ENCODE peak calls at places on chromosomes 7 and 10, in eight cellular contexts. U is upper lobe of left lung, N is body of pancreas, R is stomach, B is testis, K is ovary, I is adrenal gland, C is breast epithelium. X is an unnamed sample. For H3K36me3, the result is how much of the 10 kb centered on the place peaks cover.

GRCh38 chr7:55964802-55965470 is 551 bp downstream of the NIPSNAP2 start:
- DNase-seq in R (peak), U (peak), I (peak), K (peak), B (peak), N (peak), C (peak), X (peak)

GRCh38 chr7:148238926-148239325 is 351.6 kb upstream of the C7orf33 start:
- DNase-seq in I (peak), B (no peak), N (no peak), C (no peak), K (no peak), R (no peak), U (no peak), X (no peak)

GRCh38 chr10:83545901-83546391 is 593.4 kb upstream of the GHITM start:
- DNase-seq in R (no peak), N (peak), U (no peak), C (no peak), I (no peak), B (no peak), K (peak), X (no peak)

GRCh38 chr7:46569117-46569433 is 648.0 kb upstream of the IGFBP3 start:
- DNase-seq in N (no peak), R (no peak), U (no peak), B (no peak), I (no peak), C (no peak), K (no peak), X (no peak)

GRCh38 chr7:147279951-147280350 is 1163.3 kb downstream of the CNTNAP2 start:
- DNase-seq in N (no peak), K (no peak), R (no peak), U (no peak), B (no peak), C (no peak), I (no peak), X (no peak)

GRCh38 chr7:94567396-94567795 is 57.8 kb downstream of the CASD1 start:
- DNase-seq in B (no peak), K (no peak), U (no peak), I (no peak), C (no peak), R (no peak), N (no peak), X (no peak)

GRCh38 chr10:11678074-11678793 is 63.9 kb upstream of the ECHDC3 start:
- DNase-seq in N (no peak), I (no peak), U (no peak), B (no peak), K (no peak), R (peak), C (no peak), X (no peak)

GRCh38 chr7:94243312-94243711 is 151.4 kb upstream of the COL1A2 start:
- DNase-seq in B (no peak), R (no peak), N (no peak), U (no peak), I (no peak), C (no peak), K (no peak), X (no peak)

GRCh38 chr10:74752371-74752990 is 73.9 kb upstream of the KAT6B start:
- DNase-seq in K (no peak), I (no peak), N (no peak), C (no peak), B (no peak), U (no peak), R (no peak), X (no peak)

GRCh38 chr7:123958186-123958703 is 33.2 kb downstream of the SPAM1 start:
- DNase-seq in B (no peak), U (no peak), K (no peak), I (no peak), C (no peak), R (no peak), N (no peak), X (no peak)

GRCh38 chr7:43767311-43767710 is 8.8 kb downstream of the BLVRA start:
- DNase-seq in N (no peak), B (no peak), K (no peak), C (no peak), I (no peak), R (no peak), U (no peak), X (no peak)

GRCh38 chr10:72319416-72320254 is 35.1 kb downstream of the DNAJB12 start:
- DNase-seq in R (peak), B (peak), I (peak), K (peak), C (peak), U (peak), N (peak), X (peak)

GRCh38 chr10:5905854-5906507 is 15.9 kb downstream of the FBH1 start:
- DNase-seq in C (no peak), R (peak), K (no peak), U (no peak), N (no peak), I (no peak), B (no peak), X (peak)

GRCh38 chr10:93208717-93209464 is 135.2 kb downstream of the CYP26A1 start:
- DNase-seq in K (no peak), R (no peak), N (no peak), C (peak), I (no peak), U (no peak), B (no peak), X (no peak)

GRCh38 chr10:123241391-123242141 is 87.4 kb downstream of the BUB3 start:
- DNase-seq in N (no peak), I (no peak), C (no peak), U (no peak), K (no peak), B (no peak), R (no peak), X (no peak)

GRCh38 chr7:157077986-157078644 is 60.6 kb upstream of the UBE3C start:
- DNase-seq in K (no peak), I (no peak), N (no peak), U (peak), C (no peak), R (no peak), B (peak), X (no peak)

GRCh38 chr10:79003183-79004100 is 65.3 kb upstream of the ZMIZ1 start:
- DNase-seq in R (peak), I (peak), K (no peak), B (peak), C (no peak), U (peak), N (peak), X (peak)

GRCh38 chr10:44463511-44464121 is 78.7 kb upstream of the CXCL12 start:
- DNase-seq in N (no peak), U (no peak), R (no peak), I (no peak), K (no peak), B (no peak), C (no peak), X (no peak)

GRCh38 chr10:87842776-87843497 is 20.4 kb downstream of the KLLN start:
- DNase-seq in B (no peak), K (no peak), U (no peak), N (no peak), R (no peak), I (no peak), C (no peak), X (no peak)

GRCh38 chr7:149126662-149127321 is 668 bp upstream of the ZNF425 start:
- DNase-seq in B (peak), U (peak), R (peak), K (peak), N (peak), C (no peak), I (peak), X (peak)

GRCh38 chr7:30831936-30832335 is 60.7 kb downstream of the MINDY4 start:
- DNase-seq in U (no peak), N (no peak), C (no peak), K (no peak), B (no peak), R (no peak), I (no peak), X (no peak)

GRCh38 chr10:4199196-4199595 is 414.2 kb upstream of the KLF6 start:
- DNase-seq in C (no peak), K (no peak), U (no peak), I (no peak), N (no peak), B (no peak), R (no peak), X (no peak)

GRCh38 chr7:79425665-79426064 is 27.8 kb downstream of the MAGI2 start:
- DNase-seq in I (no peak), K (no peak), C (no peak), R (no peak), U (no peak), B (no peak), N (no peak), X (no peak)

GRCh38 chr10:97715259-97715874 is 1.8 kb downstream of the MARVELD1 start:
- DNase-seq in N (no peak), B (no peak), K (no peak), R (no peak), C (no peak), I (no peak), U (no peak), X (no peak)

GRCh38 chr10:97714401-97715258 is 1.1 kb downstream of the MARVELD1 start:
- DNase-seq in N (peak), U (peak), K (peak), R (peak), C (peak), I (peak), B (peak), X (peak)

GRCh38 chr10:97711640-97712267 is 1.8 kb upstream of the MARVELD1 start:
- DNase-seq in B (no peak), N (no peak), C (no peak), I (no peak), K (no peak), U (no peak), R (no peak), X (no peak)

GRCh38 chr10:97713351-97713827 is at the start of gene MARVELD1:
- DNase-seq in U (peak), N (peak), C (peak), B (peak), I (peak), K (peak), R (no peak), X (peak)

DNA sequence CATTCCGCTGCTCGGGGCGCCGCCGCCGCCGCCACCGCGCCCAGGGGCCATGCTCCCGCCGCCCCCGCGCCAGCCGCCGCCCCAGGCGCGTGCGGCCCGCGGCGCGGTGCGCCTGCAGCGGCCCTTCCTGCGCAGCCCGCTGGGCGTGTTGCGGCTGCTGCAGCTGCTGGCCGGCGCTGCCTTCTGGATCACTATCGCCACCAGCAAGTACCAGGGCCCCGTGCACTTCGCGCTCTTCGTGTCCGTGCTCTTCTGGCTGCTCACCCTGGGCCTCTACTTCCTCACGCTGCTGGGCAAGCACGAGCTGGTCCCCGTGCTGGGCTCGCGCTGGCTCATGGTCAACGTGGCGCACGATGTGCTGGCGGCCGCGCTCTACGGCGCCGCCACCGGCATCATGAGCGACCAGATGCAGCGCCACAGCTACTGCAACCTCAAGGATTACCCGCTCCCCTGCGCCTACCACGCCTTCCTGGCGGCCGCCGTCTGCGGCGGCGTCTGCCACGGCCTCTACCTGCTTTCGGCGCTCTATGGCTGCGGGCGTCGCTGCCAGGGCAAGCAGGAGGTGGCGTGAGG is 384 bp downstream of the MARVELD1 start:
- DNase-seq in N (peak), K (peak), I (peak), C (peak), R (peak), U (peak), B (peak), X (peak)
- TF ChIP-seq CTCF in N (peak), K (peak), I (peak), C (no peak), R (no peak), U (peak), B (no peak), X (peak)

DNA sequence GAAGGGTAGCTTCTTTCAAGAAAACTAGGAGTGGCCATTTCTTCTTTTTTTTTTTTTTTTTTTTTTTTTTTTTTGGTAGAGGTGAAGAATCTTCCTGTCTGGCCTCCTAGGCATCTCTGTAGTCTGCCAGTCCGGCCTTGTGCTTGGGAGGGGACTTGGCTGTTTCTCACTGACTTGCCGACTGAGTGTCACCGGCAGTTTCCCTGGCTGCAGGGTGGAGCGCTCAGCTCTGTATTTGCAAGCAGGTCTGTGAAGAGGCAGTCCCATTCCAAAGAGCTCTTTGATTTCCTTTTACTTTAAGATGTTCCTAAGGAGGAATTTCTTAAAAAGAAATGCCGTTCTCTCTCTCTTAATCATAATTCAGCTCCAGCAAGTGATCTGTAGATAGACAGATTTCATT is 212.6 kb downstream of the ADRA2A start:
- DNase-seq in N (no peak), C (no peak), B (no peak), I (no peak), R (no peak), K (no peak), U (no peak), X (no peak)
- H3K36me3 ChIP-seq in N (under half), C (under half), B (under half), I (under half), R (under half), K (under half), U (under half), X (under half)

GRCh38 chr7:142833174-142834027 is 21.5 kb upstream of the EPHB6 start:
- DNase-seq in N (no peak), C (no peak), I (no peak), R (no peak), K (no peak), B (no peak), U (no peak), X (no peak)

GRCh38 chr7:142835487-142835886 is 19.4 kb upstream of the EPHB6 start:
- DNase-seq in K (no peak), I (no peak), C (no peak), R (no peak), U (no peak), B (no peak), N (no peak), X (no peak)

GRCh38 chr7:142842251-142842766 is 12.6 kb upstream of the EPHB6 start:
- DNase-seq in I (no peak), R (no peak), U (no peak), B (no peak), C (no peak), K (no peak), N (no peak), X (no peak)

GRCh38 chr7:142838461-142839213 is 16.2 kb upstream of the EPHB6 start:
- DNase-seq in I (no peak), C (no peak), N (no peak), B (no peak), U (no peak), R (no peak), K (no peak), X (no peak)
- TF ChIP-seq POLR2A in I (no peak), C (no peak), N (no peak), B (no peak), U (no peak), R (no peak), K (no peak), X (no peak)

GRCh38 chr10:125160856-125161569 is 650 bp upstream of the CTBP2 start:
- DNase-seq in C (peak), R (peak), U (peak), K (peak), N (peak), I (peak), B (peak), X (peak)
- TF ChIP-seq CTCF in C (peak), R (no peak), U (no peak), K (peak), N (no peak), I (no peak), B (peak), X (peak)

DNA sequence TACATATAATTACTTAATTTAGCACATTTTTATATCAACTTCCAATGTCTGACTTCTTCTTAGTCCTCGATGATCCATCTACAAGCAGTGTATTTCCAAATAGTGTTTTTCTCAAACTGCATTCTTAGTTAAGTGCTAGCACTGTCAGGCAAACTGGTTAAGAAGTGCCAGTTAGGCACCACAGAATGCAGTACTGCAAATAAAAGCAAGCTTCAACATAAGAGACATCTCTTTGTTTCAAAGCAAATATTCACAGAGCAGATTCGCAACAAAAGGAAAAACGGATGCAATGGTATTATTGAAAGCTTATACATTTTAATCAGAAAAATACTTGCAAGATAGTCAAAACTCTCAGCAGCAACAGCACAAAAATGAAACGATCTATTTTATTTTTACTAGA is 82.2 kb downstream of the FGFR2 start:
- DNase-seq in K (no peak), N (no peak), U (no peak), B (no peak), I (no peak), R (no peak), C (no peak), X (no peak)
- H3K36me3 ChIP-seq in K (under half), N (under half), U (under half), B (under half), I (under half), R (under half), C (under half), X (under half)

X was measured in heart left ventricle.